ENCODE peak calls at places on chromosomes 4 and X, in eight cellular contexts. H is endothelial cell of umbilical vein, V is H9, S is PC-9, K is keratinocyte, P is GM23248, D is mammary epithelial cell, Z is PC-3. U is an unnamed sample.

GRCh38 chr4:182502074-182502473 is 258.9 kb downstream of the TENM3 start:
- DNase-seq in H (no peak), V (no peak), S (no peak), K (no peak), P (no peak), D (no peak), Z (no peak), U (no peak)

GRCh38 chrX:70013483-70014222 is 36.1 kb downstream of the AWAT2 start:
- DNase-seq in H (no peak), V (no peak), S (no peak), K (no peak), P (no peak), D (no peak), Z (no peak), U (peak; percentile 8)

GRCh38 chrX:96540111-96540631 is 144.5 kb upstream of the DIAPH2 start:
- DNase-seq in H (no peak), V (no peak), S (no peak), K (no peak), P (no peak), D (no peak), Z (no peak), U (no peak)

GRCh38 chr4:52377563-52377962 is 281.5 kb downstream of the USP46 start:
- DNase-seq in H (no peak), V (peak; percentile 52), S (no peak), K (no peak), P (no peak), D (no peak), Z (no peak), U (peak; percentile 50)

GRCh38 chr4:137614491-137614890 is 82.2 kb upstream of the PCDH18 start:
- DNase-seq in H (no peak), V (no peak), S (no peak), K (no peak), P (no peak), D (no peak), Z (peak; percentile 55), U (no peak)

GRCh38 chrX:115642895-115643530 is 82.0 kb downstream of the PLS3 start:
- DNase-seq in H (peak; percentile 69), V (no peak), S (peak; percentile 41), K (no peak), P (peak; percentile 48), D (peak; percentile 32), Z (peak; percentile 75), U (peak; percentile 28)

GRCh38 chr4:94654714-94655113 is 103.0 kb upstream of the BMPR1B start:
- DNase-seq in H (no peak), V (no peak), S (no peak), K (no peak), P (no peak), D (no peak), Z (no peak), U (no peak)

GRCh38 chrX:110284159-110284558 is 33.7 kb downstream of the AMMECR1 start:
- DNase-seq in H (peak; percentile 37), V (no peak), S (no peak), K (no peak), P (peak; percentile 83), D (peak; percentile 79), Z (peak; percentile 83), U (peak; percentile 56)

GRCh38 chr4:25532579-25532978 is 123.1 kb upstream of the SLC34A2 start:
- DNase-seq in H (no peak), V (no peak), S (no peak), K (no peak), P (peak; percentile 3), D (no peak), Z (peak; percentile 35), U (no peak)

GRCh38 chr4:83251074-83251835 is 33.3 kb downstream of the COQ2 start:
- DNase-seq in H (no peak), V (no peak), S (no peak), K (no peak), P (no peak), D (no peak), Z (no peak), U (no peak)

GRCh38 chr4:100895572-100896197 is 377.9 kb upstream of the EMCN start:
- DNase-seq in H (peak; percentile 3), V (no peak), S (no peak), K (no peak), P (peak; percentile 39), D (no peak), Z (no peak), U (no peak)

GRCh38 chr4:122224348-122224747 is 72.2 kb downstream of the BLTP1 start:
- DNase-seq in H (peak; percentile 17), V (peak; percentile 28), S (peak; percentile 0), K (no peak), P (peak; percentile 23), D (peak; percentile 0), Z (peak; percentile 34), U (peak; percentile 40)

GRCh38 chr4:151049430-151049884 is 34.4 kb upstream of the LRBA start:
- DNase-seq in H (no peak), V (peak; percentile 93), S (no peak), K (no peak), P (no peak), D (no peak), Z (no peak), U (peak; percentile 93)

GRCh38 chrX:51002160-51002632 is 91.7 kb downstream of the BMP15 start:
- DNase-seq in H (no peak), V (no peak), S (no peak), K (no peak), P (no peak), D (no peak), Z (no peak), U (no peak)

GRCh38 chrX:48003758-48004457 is at the start of gene ZNF182:
- DNase-seq in H (peak; percentile 90), V (peak; percentile 93), S (peak; percentile 75), K (peak; percentile 36), P (peak; percentile 94), D (peak; percentile 73), Z (peak; percentile 91), U (peak; percentile 95)

GRCh38 chrX:57752866-57753265 is 72.8 kb upstream of the NLRP2B start:
- DNase-seq in H (no peak), V (peak; percentile 29), S (no peak), K (no peak), P (no peak), D (no peak), Z (no peak), U (peak; percentile 6)

GRCh38 chr4:121164291-121164690 is at the start of gene TNIP3:
- DNase-seq in H (peak; percentile 79), V (no peak), S (no peak), K (no peak), P (peak; percentile 42), D (peak; percentile 69), Z (peak; percentile 5), U (peak; percentile 73)

GRCh38 chrX:145178268-145178667 is 69.0 kb upstream of the SPANXN1 start:
- DNase-seq in H (no peak), V (no peak), S (no peak), K (no peak), P (no peak), D (no peak), Z (peak; percentile 33), U (no peak)

GRCh38 chr4:138911903-138912713 is 103.5 kb upstream of the NOCT start:
- DNase-seq in H (no peak), V (no peak), S (no peak), K (no peak), P (no peak), D (peak; percentile 14), Z (peak; percentile 61), U (no peak)

GRCh38 chr4:153257966-153258365 is 53.7 kb downstream of the TRIM2 start:
- DNase-seq in H (no peak), V (peak; percentile 39), S (no peak), K (no peak), P (no peak), D (no peak), Z (no peak), U (peak; percentile 74)

GRCh38 chr4:153260152-153260551 is 55.9 kb downstream of the TRIM2 start:
- DNase-seq in H (no peak), V (peak; percentile 50), S (no peak), K (no peak), P (peak; percentile 35), D (no peak), Z (no peak), U (peak; percentile 76)

GRCh38 chr4:153258750-153259149 is 54.5 kb downstream of the TRIM2 start:
- DNase-seq in H (no peak), V (no peak), S (no peak), K (no peak), P (no peak), D (no peak), Z (no peak), U (no peak)

GRCh38 chr4:153260553-153261306 is 56.5 kb downstream of the TRIM2 start:
- DNase-seq in H (peak; percentile 42), V (no peak), S (no peak), K (no peak), P (peak; percentile 64), D (no peak), Z (no peak), U (peak; percentile 30)

GRCh38 chr4:153259679-153260078 is 55.4 kb downstream of the TRIM2 start:
- DNase-seq in H (no peak), V (no peak), S (no peak), K (no peak), P (no peak), D (no peak), Z (no peak), U (no peak)
- H3K79me2 ChIP-seq in H (no peaks in the 10 kb centered on the region), V (peaks cover 3% of the 10 kb centered on the region), S (no peaks in the 10 kb centered on the region), K (no peaks in the 10 kb centered on the region), P (peaks cover 4% of the 10 kb centered on the region), D (no peaks in the 10 kb centered on the region), Z (no peaks in the 10 kb centered on the region), U (no peaks in the 10 kb centered on the region)

GRCh38 chrX:148600581-148600980 is 100.2 kb downstream of the AFF2 start:
- DNase-seq in H (no peak), V (no peak), S (no peak), K (no peak), P (no peak), D (no peak), Z (no peak), U (no peak)
- H3K79me2 ChIP-seq in H (no peaks in the 10 kb centered on the region), V (no peaks in the 10 kb centered on the region), S (no peaks in the 10 kb centered on the region), K (no peaks in the 10 kb centered on the region), P (no peaks in the 10 kb centered on the region), D (no peaks in the 10 kb centered on the region), Z (no peaks in the 10 kb centered on the region), U (no peaks in the 10 kb centered on the region)

GRCh38 chrX:24471808-24472207 is 6.7 kb downstream of the PDK3 start:
- DNase-seq in H (no peak), V (no peak), S (no peak), K (no peak), P (no peak), D (no peak), Z (no peak), U (no peak)
- H3K79me2 ChIP-seq in H (no peaks in the 10 kb centered on the region), V (no peaks in the 10 kb centered on the region), S (no peaks in the 10 kb centered on the region), K (no peaks in the 10 kb centered on the region), P (no peaks in the 10 kb centered on the region), D (no peaks in the 10 kb centered on the region), Z (peaks cover 4% of the 10 kb centered on the region), U (no peaks in the 10 kb centered on the region)

GRCh38 chr4:40201898-40202297 is 5.1 kb downstream of the RHOH start:
- DNase-seq in H (no peak), V (no peak), S (no peak), K (no peak), P (no peak), D (no peak), Z (no peak), U (no peak)

GRCh38 chr4:40204507-40205258 is 7.9 kb downstream of the RHOH start:
- DNase-seq in H (no peak), V (no peak), S (no peak), K (no peak), P (no peak), D (no peak), Z (no peak), U (no peak)

GRCh38 chr4:40202474-40202873 is 5.6 kb downstream of the RHOH start:
- DNase-seq in H (no peak), V (no peak), S (no peak), K (no peak), P (no peak), D (no peak), Z (no peak), U (no peak)

GRCh38 chr4:40206421-40206820 is 9.6 kb downstream of the RHOH start:
- DNase-seq in H (peak; percentile 10), V (no peak), S (no peak), K (no peak), P (no peak), D (no peak), Z (no peak), U (no peak)

GRCh38 chr4:40205259-40206198 is 8.7 kb downstream of the RHOH start:
- DNase-seq in H (no peak), V (no peak), S (no peak), K (no peak), P (no peak), D (no peak), Z (no peak), U (peak; percentile 24)
- H3K79me2 ChIP-seq in H (no peaks in the 10 kb centered on the region), V (no peaks in the 10 kb centered on the region), S (no peaks in the 10 kb centered on the region), K (no peaks in the 10 kb centered on the region), P (no peaks in the 10 kb centered on the region), D (no peaks in the 10 kb centered on the region), Z (no peaks in the 10 kb centered on the region), U (no peaks in the 10 kb centered on the region)